ENCODE peak calls at places on chromosomes 11 and 22, in seven cellular contexts. One of them, this sample, is unnamed.

GRCh38 chr11:31883435-31883834 is 72.3 kb upstream of the PAX6 start:
- DNase-seq in HFF-Myc: no peak
- DNase-seq in pancreas: no peak
- DNase-seq in RPMI7951: no peak
- DNase-seq in body of pancreas: no peak
- DNase-seq in ELR: no peak
- DNase-seq in hypothalamus: no peak
- DNase-seq in this sample: no peak

GRCh38 chr11:304915-305833 is 2.4 kb upstream of the IFITM2 start:
- DNase-seq in HFF-Myc: no peak
- DNase-seq in pancreas: peak; percentile 65
- DNase-seq in RPMI7951: peak; percentile 51
- DNase-seq in body of pancreas: peak; percentile 75
- DNase-seq in ELR: peak; percentile 74
- DNase-seq in hypothalamus: no peak
- DNase-seq in this sample: peak; percentile 60

GRCh38 chr11:26769027-26769426 is 47.2 kb upstream of the SLC5A12 start:
- DNase-seq in HFF-Myc: no peak
- DNase-seq in pancreas: no peak
- DNase-seq in RPMI7951: no peak
- DNase-seq in body of pancreas: no peak
- DNase-seq in ELR: no peak
- DNase-seq in hypothalamus: no peak
- DNase-seq in this sample: no peak

GRCh38 chr11:96338910-96339703 is 3.9 kb downstream of the MAML2 start:
- DNase-seq in HFF-Myc: no peak
- DNase-seq in pancreas: no peak
- DNase-seq in RPMI7951: peak; percentile 76
- DNase-seq in body of pancreas: peak; percentile 46
- DNase-seq in ELR: peak; percentile 74
- DNase-seq in hypothalamus: peak; percentile 51
- DNase-seq in this sample: peak; percentile 81

GRCh38 chr22:27201741-27202140 is 544.4 kb downstream of the MIAT start:
- DNase-seq in HFF-Myc: no peak
- DNase-seq in pancreas: no peak
- DNase-seq in RPMI7951: no peak
- DNase-seq in body of pancreas: no peak
- DNase-seq in ELR: no peak
- DNase-seq in hypothalamus: no peak
- DNase-seq in this sample: no peak

GRCh38 chr11:17887779-17888178 is 125.1 kb downstream of the SERGEF start:
- DNase-seq in HFF-Myc: no peak
- DNase-seq in pancreas: no peak
- DNase-seq in RPMI7951: no peak
- DNase-seq in body of pancreas: no peak
- DNase-seq in ELR: no peak
- DNase-seq in hypothalamus: no peak
- DNase-seq in this sample: no peak

GRCh38 chr11:5476184-5476819 is 12.2 kb upstream of the OR52D1 start:
- DNase-seq in HFF-Myc: peak; percentile 14
- DNase-seq in pancreas: peak; percentile 42
- DNase-seq in RPMI7951: peak; percentile 45
- DNase-seq in body of pancreas: peak; percentile 48
- DNase-seq in ELR: peak; percentile 63
- DNase-seq in hypothalamus: no peak
- DNase-seq in this sample: peak; percentile 54

GRCh38 chr22:21755855-21756284 is 20.3 kb upstream of the YPEL1 start:
- DNase-seq in HFF-Myc: no peak
- DNase-seq in pancreas: no peak
- DNase-seq in RPMI7951: peak; percentile 7
- DNase-seq in body of pancreas: no peak
- DNase-seq in ELR: peak; percentile 86
- DNase-seq in hypothalamus: no peak
- DNase-seq in this sample: peak; percentile 36